ENCODE peak calls at places on chromosomes 7 and 10, in four cellular contexts. D is CD4-positive, alpha-beta memory T cell; R is bronchial epithelial cell; I is aorta. E is an unnamed sample.

GRCh38 chr10:34813626-34814227 is 1.4 kb downstream of the PARD3 start:
- DNase-seq in R (peak; percentile 44), I (peak; percentile 53), D (no peak), E (no peak)

GRCh38 chr7:112395411-112395810 is 54.8 kb upstream of the IFRD1 start:
- DNase-seq in D (no peak), R (no peak), I (no peak), E (no peak)

GRCh38 chr7:82975811-82976468 is 186.7 kb downstream of the PCLO start:
- DNase-seq in I (no peak), D (no peak), R (peak; percentile 79), E (no peak)

GRCh38 chr10:23331567-23332290 is 12.9 kb downstream of the C10orf67 start:
- DNase-seq in D (no peak), R (peak; percentile 99), I (no peak), E (no peak)

GRCh38 chr10:67697646-67698245 is 1.8 kb upstream of the CTNNA3 start:
- DNase-seq in D (peak; percentile 61), I (no peak), R (peak; percentile 56), E (peak; percentile 51)

GRCh38 chr7:102912742-102913141 is at the start of gene LRRC17:
- DNase-seq in R (no peak), I (no peak), D (no peak), E (no peak)

GRCh38 chr7:46486264-46487206 is 565.5 kb upstream of the IGFBP3 start:
- DNase-seq in D (no peak), I (peak; percentile 81), R (peak; percentile 90), E (no peak)

GRCh38 chr7:151060416-151061234 is 1.2 kb downstream of the SLC4A2 start:
- DNase-seq in D (no peak), R (no peak), I (no peak), E (no peak)

GRCh38 chr10:287814-288213 is 152.6 kb downstream of the ZMYND11 start:
- DNase-seq in I (no peak), R (no peak), D (no peak), E (no peak)

GRCh38 chr7:77893813-77894212 is 95.2 kb downstream of the PHTF2 start:
- DNase-seq in D (no peak), I (no peak), R (no peak), E (no peak)

GRCh38 chr10:32054087-32054486 is 2.1 kb downstream of the KIF5B start:
- DNase-seq in I (no peak), R (peak; percentile 59), D (peak; percentile 9), E (peak; percentile 16)

GRCh38 chr7:28355553-28356319 is 56.6 kb upstream of the CREB5 start:
- DNase-seq in R (no peak), D (no peak), I (no peak), E (no peak)

GRCh38 chr10:2456834-2457233 is 610.5 kb upstream of the PFKP start:
- DNase-seq in D (no peak), I (no peak), R (no peak), E (no peak)

GRCh38 chr10:131246775-131247174 is 64.7 kb downstream of the TCERG1L start:
- DNase-seq in D (no peak), R (no peak), I (no peak), E (no peak)

GRCh38 chr7:77426521-77427051 is 10.4 kb upstream of the GSAP start:
- DNase-seq in R (peak; percentile 54), I (no peak), D (no peak), E (no peak)

GRCh38 chr10:100516847-100517246 is 2.8 kb downstream of the SEC31B start:
- DNase-seq in D (no peak), R (no peak), I (no peak), E (no peak)

GRCh38 chr10:119483001-119483400 is 59.5 kb downstream of the RGS10 start:
- DNase-seq in R (no peak), I (no peak), D (no peak), E (no peak)

GRCh38 chr10:123149568-123150228 is 1.8 kb downstream of the HMX2 start:
- DNase-seq in R (no peak), I (no peak), D (peak; percentile 51), E (no peak)

GRCh38 chr7:1193593-1194424 is 33.8 kb upstream of the ZFAND2A start:
- DNase-seq in R (peak; percentile 19), I (peak; percentile 54), D (no peak), E (no peak)

GRCh38 chr7:149281508-149282330 is 19.7 kb downstream of the ZNF783 start:
- DNase-seq in I (no peak), D (no peak), R (no peak), E (no peak)

GRCh38 chr10:74189999-74190421 is 39.0 kb downstream of the ADK start:
- DNase-seq in R (peak; percentile 99), I (no peak), D (peak; percentile 31), E (no peak)

GRCh38 chr7:106425017-106425719 is 140.4 kb upstream of the NAMPT start:
- DNase-seq in R (peak; percentile 100), D (peak; percentile 52), I (peak; percentile 86), E (no peak)

GRCh38 chr7:20440472-20441105 is 109.9 kb downstream of the ITGB8 start:
- DNase-seq in R (peak; percentile 38), D (no peak), I (peak; percentile 57), E (peak; percentile 6)

GRCh38 chr7:128000048-128000447 is 31.2 kb downstream of the LRRC4 start:
- DNase-seq in D (no peak), R (no peak), I (no peak), E (no peak)

GRCh38 chr10:70270952-70271351 is 12.9 kb downstream of the NPFFR1 start:
- DNase-seq in R (no peak), D (no peak), I (no peak), E (no peak)

GRCh38 chr7:45712872-45713668 is 138.9 kb downstream of the ADCY1 start:
- DNase-seq in I (no peak), D (no peak), R (no peak), E (no peak)

DNA sequence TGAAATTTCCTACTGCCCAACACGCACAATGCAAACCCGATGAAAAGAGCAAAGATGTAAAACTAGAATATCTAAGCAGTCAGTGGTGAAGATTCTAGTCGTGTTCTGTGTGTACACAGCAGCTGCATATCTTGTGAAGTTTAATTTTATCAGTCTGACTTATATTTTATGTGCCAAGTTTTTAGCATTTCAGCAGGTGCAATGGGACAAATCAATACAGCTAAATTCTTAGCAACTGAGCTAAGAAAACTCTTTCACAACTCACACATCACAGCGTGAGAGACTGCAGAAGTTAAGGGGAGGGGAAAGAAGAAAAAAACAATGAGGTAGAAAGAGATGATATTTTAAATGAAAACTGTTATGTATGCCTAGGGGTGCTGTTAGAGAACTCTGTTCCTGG is 164.9 kb upstream of the NEBL start:
- DNase-seq in I (no peak), R (no peak), D (no peak), E (no peak)
- H3K4me3 ChIP-seq in I (no peak overlapping the region), R (no peak overlapping the region), D (no peak overlapping the region), E (no peak overlapping the region)

GRCh38 chr7:25103766-25104165 is 21.3 kb downstream of the CYCS start:
- DNase-seq in I (no peak), D (no peak), R (no peak), E (no peak)

GRCh38 chr7:25093268-25093802 is 31.7 kb downstream of the CYCS start:
- DNase-seq in R (peak; percentile 67), I (peak; percentile 81), D (peak; percentile 71), E (peak; percentile 52)

GRCh38 chr7:25101817-25102216 is 23.2 kb downstream of the CYCS start:
- DNase-seq in I (no peak), R (no peak), D (no peak), E (no peak)

GRCh38 chr7:25095516-25096345 is 29.3 kb downstream of the CYCS start:
- DNase-seq in I (no peak), D (no peak), R (no peak), E (no peak)

DNA sequence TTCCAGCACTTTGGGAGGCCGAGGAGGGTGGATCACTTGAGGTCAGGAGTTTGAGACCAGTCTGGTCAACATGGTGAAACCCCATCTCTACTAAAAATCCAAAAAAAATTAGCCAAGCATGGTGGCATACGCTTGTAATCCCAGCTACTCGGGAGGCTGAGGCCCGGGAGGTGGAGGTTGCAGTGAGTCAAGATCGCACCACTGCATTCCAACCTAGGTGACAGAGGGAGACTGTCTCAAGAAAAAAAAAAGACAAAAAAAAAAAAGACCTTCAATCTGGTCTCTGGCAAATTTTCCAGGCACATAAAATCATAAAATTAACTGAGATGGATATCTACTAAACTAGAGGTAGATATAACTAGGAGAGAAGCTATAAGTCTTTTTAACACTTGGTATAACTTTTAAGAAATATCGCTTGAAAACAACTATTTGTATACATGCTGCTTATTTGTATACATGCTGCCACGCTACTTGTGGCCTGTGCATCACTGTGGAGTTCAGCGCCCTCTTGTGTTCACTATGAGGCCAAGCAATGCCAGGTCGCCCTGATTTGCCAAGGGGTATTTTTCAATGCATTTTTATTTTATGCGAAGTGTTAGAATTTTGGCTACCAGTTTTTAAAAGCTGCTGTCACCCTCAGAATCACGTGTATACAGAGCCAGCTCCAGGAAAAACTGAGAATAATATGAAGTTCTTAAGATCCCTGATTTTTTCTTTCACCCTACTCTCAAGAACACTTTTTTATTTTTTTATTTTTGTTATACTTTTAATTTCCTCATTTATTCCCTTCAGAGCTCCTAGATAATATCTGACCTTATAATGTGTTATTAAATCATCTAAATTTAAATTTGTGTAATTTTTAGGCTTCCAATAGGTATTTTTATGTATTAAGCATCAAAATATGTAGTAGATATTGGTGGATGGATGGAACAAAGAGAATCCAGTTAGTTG is 26.7 kb downstream of the CYCS start:
- DNase-seq in R (peak; percentile 72), D (peak; percentile 65), I (peak; percentile 52), E (peak; percentile 69)
- H3K4me3 ChIP-seq in R (no peak overlapping the region), D (no peak overlapping the region), I (no peak overlapping the region), E (no peak overlapping the region)

DNA sequence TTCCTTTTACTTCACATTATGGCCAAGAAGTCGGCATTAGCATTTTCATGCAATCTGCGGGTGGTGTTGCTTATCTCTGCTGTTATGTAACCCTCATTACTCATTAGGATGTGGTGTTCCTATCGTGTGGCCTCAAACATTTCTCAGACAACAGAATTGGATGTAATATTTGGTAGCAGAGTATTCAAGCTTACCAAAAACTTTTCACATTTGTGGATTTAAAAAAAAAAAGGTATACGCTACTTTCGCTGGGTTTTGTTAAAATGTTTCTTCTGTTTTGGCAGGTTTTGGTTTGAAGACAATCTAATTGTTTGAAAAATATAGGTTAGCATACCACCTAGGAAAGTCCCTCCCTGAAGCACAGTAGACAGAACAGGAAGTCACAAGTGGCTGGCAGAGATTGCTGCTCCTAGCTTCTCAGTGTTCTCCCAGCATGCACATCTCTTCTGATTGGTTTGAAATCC is 128.8 kb downstream of the GATA3 start:
- DNase-seq in D (peak; percentile 80), R (peak; percentile 17), I (no peak), E (no peak)
- H3K4me3 ChIP-seq in D (no peak overlapping the region), R (no peak overlapping the region), I (no peak overlapping the region), E (no peak overlapping the region)

GRCh38 chr10:121800146-121800545 is 127.7 kb downstream of the ATE1 start:
- DNase-seq in I (no peak), R (no peak), D (no peak), E (no peak)

GRCh38 chr10:121800831-121801230 is 127.0 kb downstream of the ATE1 start:
- DNase-seq in R (no peak), I (no peak), D (no peak), E (no peak)

GRCh38 chr10:121792198-121792597 is 135.6 kb downstream of the ATE1 start:
- DNase-seq in R (peak; percentile 27), D (no peak), I (no peak), E (no peak)

GRCh38 chr10:121797490-121797889 is 130.3 kb downstream of the ATE1 start:
- DNase-seq in I (no peak), D (no peak), R (no peak), E (no peak)

DNA sequence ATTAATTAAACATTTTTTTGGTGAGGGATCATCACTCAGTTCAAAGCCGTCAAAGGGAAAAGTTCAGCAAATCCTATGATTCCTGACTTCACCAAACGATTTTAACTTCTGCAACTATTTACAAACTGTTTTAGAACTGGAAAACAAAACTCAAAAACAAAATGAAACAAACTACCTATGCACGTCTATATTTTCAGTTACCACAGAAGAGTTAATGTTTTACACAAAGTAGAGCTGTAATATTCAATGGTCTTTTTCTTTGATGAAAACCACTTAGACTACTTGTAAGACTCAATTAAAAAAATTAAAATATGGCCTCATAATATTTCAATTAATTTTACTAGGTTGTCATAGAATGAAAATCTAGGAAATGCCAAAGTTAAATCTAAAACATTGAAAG is 131.5 kb downstream of the ATE1 start:
- DNase-seq in D (no peak), R (no peak), I (no peak), E (no peak)
- H3K4me3 ChIP-seq in D (no peak overlapping the region), R (no peak overlapping the region), I (no peak overlapping the region), E (no peak overlapping the region)